ENCODE peak calls at places on chromosomes 6 and 20, in five cellular contexts. C is kidney epithelial cell, E is lung, N is cardiac muscle cell, L is colonic mucosa. X is an unnamed sample.

GRCh38 chr20:58366016-58366415 is 23.0 kb upstream of the VAPB start:
- DNase-seq in C (no peak), L (no peak), E (no peak), N (peak), X (peak)

GRCh38 chr6:106293113-106293512 is 32.4 kb downstream of the ATG5 start:
- DNase-seq in L (no peak), E (no peak), C (no peak), N (no peak), X (no peak)

GRCh38 chr20:45924391-45925261 is 9.9 kb upstream of the PCIF1 start:
- DNase-seq in C (no peak), N (no peak), E (no peak), L (peak), X (no peak)

GRCh38 chr20:63475209-63475608 is 2.8 kb upstream of the KCNQ2 start:
- DNase-seq in L (no peak), N (peak), C (no peak), E (no peak), X (no peak)

GRCh38 chr6:155396605-155397004 is 59.0 kb downstream of the NOX3 start:
- DNase-seq in E (no peak), C (no peak), L (no peak), N (no peak), X (no peak)

GRCh38 chr6:158474961-158475343 is 84.9 kb upstream of the TMEM181 start:
- DNase-seq in E (no peak), N (no peak), C (no peak), L (peak), X (no peak)

GRCh38 chr6:20670750-20671149 is 136.5 kb downstream of the CDKAL1 start:
- DNase-seq in C (no peak), E (no peak), N (no peak), L (no peak), X (no peak)

GRCh38 chr6:27553123-27553904 is 80.4 kb upstream of the ZNF184 start:
- DNase-seq in N (no peak), L (no peak), E (no peak), C (no peak), X (no peak)

GRCh38 chr20:1816384-1817381 is 78.5 kb upstream of the SIRPA start:
- DNase-seq in N (no peak), E (no peak), C (no peak), L (no peak), X (no peak)

GRCh38 chr6:161351855-161352254 is 78.0 kb upstream of the AGPAT4 start:
- DNase-seq in N (no peak), L (no peak), E (no peak), C (no peak), X (no peak)

GRCh38 chr6:109308018-109308492 is 74.2 kb downstream of the CD164 start:
- DNase-seq in C (peak), N (no peak), L (peak), E (peak), X (no peak)

GRCh38 chr6:121732641-121733040 is 297.2 kb downstream of the GJA1 start:
- DNase-seq in L (no peak), E (no peak), N (no peak), C (no peak), X (no peak)

GRCh38 chr6:10297825-10298224 is 117.0 kb downstream of the TFAP2A start:
- DNase-seq in C (no peak), L (no peak), N (no peak), E (no peak), X (no peak)

GRCh38 chr6:123636771-123637170 is at the start of gene TRDN:
- DNase-seq in N (peak), C (no peak), E (no peak), L (no peak), X (no peak)

GRCh38 chr20:63118786-63119450 is 97.0 kb downstream of the YTHDF1 start:
- DNase-seq in L (no peak), E (no peak), C (no peak), N (no peak), X (peak)

GRCh38 chr6:26309731-26310142 is 55.3 kb upstream of the BTN3A2 start:
- DNase-seq in L (no peak), E (no peak), C (peak), N (no peak), X (no peak)

GRCh38 chr20:41316602-41317535 is 662 bp downstream of the ZHX3 start:
- DNase-seq in C (peak), N (peak), E (peak), L (peak), X (peak)

GRCh38 chr6:24412294-24412693 is 9.6 kb downstream of the MRS2 start:
- DNase-seq in C (no peak), N (no peak), E (no peak), L (no peak), X (no peak)

GRCh38 chr20:16173044-16173443 is 400.2 kb downstream of the KIF16B start:
- DNase-seq in C (no peak), E (no peak), N (no peak), L (no peak), X (no peak)

DNA sequence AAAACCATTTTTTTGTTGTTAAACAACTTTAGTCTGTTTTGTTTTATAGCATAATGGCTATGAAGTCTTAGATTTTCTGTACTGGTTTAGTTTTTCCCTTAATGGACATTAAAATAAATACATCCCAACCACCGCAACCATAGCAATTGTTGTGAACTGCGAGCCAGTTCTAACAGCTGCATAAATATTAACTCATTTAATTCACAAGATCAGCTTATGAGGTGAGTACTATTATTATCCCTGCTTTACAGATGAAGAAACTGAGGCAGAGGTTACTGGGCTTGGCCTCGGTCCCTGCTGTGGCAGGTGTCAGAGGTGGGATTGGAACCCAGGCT is 23.1 kb downstream of the MOCS3 start:
- DNase-seq in L (no peak), C (no peak), N (no peak), E (no peak), X (no peak)
- TF ChIP-seq CTCF in L (no peak), C (no peak), N (no peak), E (no peak), X (peak)

GRCh38 chr20:32509639-32510066 is 75.5 kb downstream of the NOL4L start:
- DNase-seq in E (no peak), L (no peak), N (no peak), C (no peak), X (peak)
- TF ChIP-seq CTCF in E (no peak), L (no peak), N (no peak), C (peak), X (no peak)

GRCh38 chr6:32213649-32214048 is 10.2 kb downstream of the NOTCH4 start:
- DNase-seq in L (no peak), C (no peak), E (no peak), N (no peak), X (no peak)
- TF ChIP-seq CTCF in L (no peak), C (no peak), E (no peak), N (no peak), X (no peak)

DNA sequence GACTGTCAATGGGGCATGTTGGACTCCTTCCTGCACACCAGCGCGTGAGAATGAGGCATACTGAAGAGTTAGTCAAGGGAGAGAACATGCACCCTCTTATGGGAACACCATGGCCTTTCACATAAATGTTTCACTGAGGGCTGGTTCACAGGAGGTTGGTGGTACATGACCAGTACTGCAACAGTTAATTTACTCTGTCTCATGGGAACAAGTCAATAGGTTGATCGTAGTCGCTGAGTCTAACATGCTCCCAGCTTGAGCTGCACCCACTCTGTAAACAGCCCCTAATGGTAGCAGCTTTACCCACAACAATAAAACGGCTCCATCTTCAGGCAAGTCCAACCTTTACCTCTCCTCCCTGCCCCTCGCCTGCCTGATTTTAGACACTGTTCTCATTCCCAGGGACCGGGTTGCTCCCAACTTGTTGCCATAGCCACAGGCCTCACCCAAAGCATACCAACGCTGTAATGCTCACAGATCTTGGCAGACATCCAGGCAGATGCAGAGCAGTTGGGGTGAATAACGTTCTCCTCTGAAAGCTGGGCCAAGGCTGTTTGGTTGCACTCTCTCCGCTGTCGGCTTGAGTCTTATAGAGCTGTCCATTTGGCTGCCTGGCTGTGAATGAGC is 111.3 kb downstream of the LY86 start:
- DNase-seq in L (peak), N (peak), E (peak), C (peak), X (peak)
- TF ChIP-seq CTCF in L (no peak), N (no peak), E (no peak), C (peak), X (no peak)

DNA sequence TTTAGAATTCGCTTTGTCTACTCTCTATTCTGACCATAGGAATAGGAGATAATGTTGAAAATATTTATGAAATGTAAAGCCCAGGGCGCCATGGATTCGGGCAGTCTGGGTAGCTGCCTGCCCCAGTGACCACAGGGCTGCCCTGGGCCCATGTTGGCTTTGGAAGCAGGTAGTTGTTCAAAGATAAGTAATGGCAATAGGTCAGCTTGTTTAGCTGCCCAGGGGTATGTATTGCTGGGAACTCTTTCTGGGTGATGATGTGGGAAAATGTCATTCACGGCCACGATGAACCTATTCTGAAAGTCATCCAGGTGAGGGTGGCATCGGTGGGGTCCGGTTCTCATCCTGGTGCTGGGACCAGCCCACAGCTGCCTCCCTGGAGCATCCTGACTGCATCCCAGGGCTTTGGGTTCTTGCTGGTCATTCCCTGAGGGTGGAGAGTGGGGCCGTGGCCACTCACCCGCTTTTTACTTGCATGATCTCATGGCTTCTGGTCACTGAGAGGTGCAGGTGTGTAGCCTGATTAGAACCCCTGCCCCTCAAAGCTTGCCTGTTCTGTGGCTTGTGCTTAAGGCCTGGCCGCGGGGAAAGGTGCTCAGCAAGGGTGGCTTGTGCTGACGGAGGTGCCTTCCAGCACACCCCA is 102.8 kb downstream of the ERMARD start:
- DNase-seq in C (no peak), L (peak), E (peak), N (no peak), X (no peak)
- TF ChIP-seq CTCF in C (no peak), L (no peak), E (no peak), N (no peak), X (no peak)

X was measured in glutamatergic neuron.